ENCODE peak calls at places on chromosome 20, in four cellular contexts. One of them, this sample, is unnamed.

GRCh38 chr20:3071610-3072529 is at the start of gene OXT:
- DNase-seq in AG04450: no peak
- DNase-seq in suprapubic skin: no peak
- DNase-seq in spleen: peak
- DNase-seq in this sample: no peak

GRCh38 chr20:61056136-61056535 is 195.9 kb upstream of the CDH4 start:
- DNase-seq in AG04450: no peak
- DNase-seq in suprapubic skin: peak
- DNase-seq in spleen: no peak
- DNase-seq in this sample: no peak

GRCh38 chr20:53319200-53319599 is 274.4 kb downstream of the ZNF217 start:
- DNase-seq in AG04450: no peak
- DNase-seq in suprapubic skin: no peak
- DNase-seq in spleen: no peak
- DNase-seq in this sample: no peak

GRCh38 chr20:52192296-52193007 is 873 bp upstream of the ZFP64 start:
- DNase-seq in AG04450: no peak
- DNase-seq in suprapubic skin: no peak
- DNase-seq in spleen: no peak
- DNase-seq in this sample: no peak

GRCh38 chr20:47929368-47930115 is 144.3 kb upstream of the SULF2 start:
- DNase-seq in AG04450: no peak
- DNase-seq in suprapubic skin: no peak
- DNase-seq in spleen: no peak
- DNase-seq in this sample: no peak

GRCh38 chr20:37366749-37367148 is 20.8 kb downstream of the SRC start:
- DNase-seq in AG04450: no peak
- DNase-seq in suprapubic skin: no peak
- DNase-seq in spleen: no peak
- DNase-seq in this sample: no peak

GRCh38 chr20:25207149-25207959 is 11.8 kb downstream of the ENTPD6 start:
- DNase-seq in AG04450: no peak
- DNase-seq in suprapubic skin: no peak
- DNase-seq in spleen: no peak
- DNase-seq in this sample: peak

GRCh38 chr20:3818155-3819151 is 1.9 kb upstream of the AP5S1 start:
- DNase-seq in AG04450: peak
- DNase-seq in suprapubic skin: no peak
- DNase-seq in spleen: peak
- DNase-seq in this sample: no peak

GRCh38 chr20:1390552-1391403 is 2.1 kb downstream of the FKBP1A start:
- DNase-seq in AG04450: no peak
- DNase-seq in suprapubic skin: no peak
- DNase-seq in spleen: no peak
- DNase-seq in this sample: no peak

GRCh38 chr20:35597186-35597585 is 18.4 kb upstream of the SPAG4 start:
- DNase-seq in AG04450: no peak
- DNase-seq in suprapubic skin: no peak
- DNase-seq in spleen: no peak
- DNase-seq in this sample: no peak

GRCh38 chr20:9166153-9166780 is 97.4 kb downstream of the PLCB4 start:
- DNase-seq in AG04450: no peak
- DNase-seq in suprapubic skin: no peak
- DNase-seq in spleen: no peak
- DNase-seq in this sample: no peak

GRCh38 chr20:33835773-33836172 is 24.6 kb downstream of the CHMP4B start:
- DNase-seq in AG04450: no peak
- DNase-seq in suprapubic skin: no peak
- DNase-seq in spleen: no peak
- DNase-seq in this sample: no peak

GRCh38 chr20:62066339-62066982 is 780 bp upstream of the TAF4 start:
- DNase-seq in AG04450: no peak
- DNase-seq in suprapubic skin: no peak
- DNase-seq in spleen: peak
- DNase-seq in this sample: no peak

GRCh38 chr20:49560186-49560585 is 7.8 kb downstream of the PTGIS start:
- DNase-seq in AG04450: no peak
- DNase-seq in suprapubic skin: peak
- DNase-seq in spleen: no peak
- DNase-seq in this sample: no peak

GRCh38 chr20:37915434-37915787 is 12.5 kb downstream of the VSTM2L start:
- DNase-seq in AG04450: no peak
- DNase-seq in suprapubic skin: no peak
- DNase-seq in spleen: no peak
- DNase-seq in this sample: no peak

GRCh38 chr20:58869662-58870227 is 17.2 kb downstream of the GNAS start:
- DNase-seq in AG04450: no peak
- DNase-seq in suprapubic skin: no peak
- DNase-seq in spleen: no peak
- DNase-seq in this sample: peak

GRCh38 chr20:2817891-2818595 is 1.9 kb downstream of the TMEM239 start:
- DNase-seq in AG04450: no peak
- DNase-seq in suprapubic skin: peak
- DNase-seq in spleen: no peak
- DNase-seq in this sample: peak

GRCh38 chr20:32637738-32638137 is 36.0 kb downstream of the C20orf203 start:
- DNase-seq in AG04450: no peak
- DNase-seq in suprapubic skin: no peak
- DNase-seq in spleen: no peak
- DNase-seq in this sample: no peak

GRCh38 chr20:17859616-17860232 is 108.9 kb downstream of the SNX5 start:
- DNase-seq in AG04450: no peak
- DNase-seq in suprapubic skin: no peak
- DNase-seq in spleen: peak
- DNase-seq in this sample: no peak
- TF ChIP-seq CTCF in AG04450: no peak
- TF ChIP-seq CTCF in suprapubic skin: no peak
- TF ChIP-seq CTCF in spleen: no peak
- TF ChIP-seq CTCF in this sample: no peak

GRCh38 chr20:57586370-57586793 is 25.5 kb downstream of the PCK1 start:
- DNase-seq in AG04450: no peak
- DNase-seq in suprapubic skin: no peak
- DNase-seq in spleen: peak
- DNase-seq in this sample: no peak
- TF ChIP-seq CTCF in AG04450: no peak
- TF ChIP-seq CTCF in suprapubic skin: no peak
- TF ChIP-seq CTCF in spleen: no peak
- TF ChIP-seq CTCF in this sample: no peak

GRCh38 chr20:41339957-41340326 is 679 bp upstream of the LPIN3 start:
- DNase-seq in AG04450: no peak
- DNase-seq in suprapubic skin: peak
- DNase-seq in spleen: peak
- DNase-seq in this sample: peak

GRCh38 chr20:41344477-41344876 is 3.9 kb downstream of the LPIN3 start:
- DNase-seq in AG04450: no peak
- DNase-seq in suprapubic skin: no peak
- DNase-seq in spleen: peak
- DNase-seq in this sample: no peak

GRCh38 chr20:41342474-41343464 is 2.1 kb downstream of the LPIN3 start:
- DNase-seq in AG04450: no peak
- DNase-seq in suprapubic skin: no peak
- DNase-seq in spleen: peak
- DNase-seq in this sample: no peak

GRCh38 chr20:41336711-41337492 is 3.7 kb upstream of the LPIN3 start:
- DNase-seq in AG04450: no peak
- DNase-seq in suprapubic skin: no peak
- DNase-seq in spleen: no peak
- DNase-seq in this sample: no peak

DNA sequence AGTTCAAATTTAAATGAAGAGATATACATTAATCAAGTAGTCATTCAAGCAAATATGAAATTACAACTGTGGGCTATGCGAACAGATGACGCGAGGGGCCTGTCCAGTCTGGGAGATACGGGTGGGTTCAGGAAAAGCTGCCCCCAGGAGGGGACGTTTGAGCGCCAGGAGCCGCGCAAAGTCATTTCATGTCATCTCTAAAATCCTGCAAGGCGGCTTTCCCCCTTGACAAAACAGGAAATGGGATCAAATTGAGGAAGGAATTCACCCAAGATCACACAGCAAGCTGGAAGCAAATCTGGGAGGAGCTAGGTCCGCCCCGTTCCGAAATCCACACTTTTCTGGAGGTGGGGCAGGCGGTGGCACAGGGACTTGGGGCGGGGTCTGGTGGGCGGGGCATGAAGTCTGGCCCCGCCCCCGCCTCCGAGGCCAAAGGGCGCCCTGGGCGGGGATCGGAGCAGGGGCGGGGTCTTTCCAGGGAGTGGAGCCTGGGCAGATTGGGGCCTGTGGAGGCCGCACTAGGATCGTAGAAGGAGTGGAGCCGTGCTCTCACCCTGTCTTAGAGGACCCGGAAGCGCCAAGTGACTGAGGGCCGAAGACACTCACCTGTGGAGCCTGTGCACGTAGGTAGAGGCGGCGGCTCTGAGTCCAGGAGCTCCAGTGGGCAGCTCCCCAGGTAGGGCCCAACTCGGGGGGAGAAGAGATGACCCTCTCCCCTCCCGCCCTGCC is at the start of gene LPIN3:
- DNase-seq in AG04450: no peak
- DNase-seq in suprapubic skin: peak
- DNase-seq in spleen: peak
- DNase-seq in this sample: peak
- TF ChIP-seq CTCF in AG04450: no peak
- TF ChIP-seq CTCF in suprapubic skin: peak
- TF ChIP-seq CTCF in spleen: no peak
- TF ChIP-seq CTCF in this sample: no peak

GRCh38 chr20:57574954-57575353 is 14.0 kb downstream of the PCK1 start:
- DNase-seq in AG04450: no peak
- DNase-seq in suprapubic skin: no peak
- DNase-seq in spleen: no peak
- DNase-seq in this sample: no peak
- TF ChIP-seq CTCF in AG04450: no peak
- TF ChIP-seq CTCF in suprapubic skin: no peak
- TF ChIP-seq CTCF in spleen: no peak
- TF ChIP-seq CTCF in this sample: no peak

DNA sequence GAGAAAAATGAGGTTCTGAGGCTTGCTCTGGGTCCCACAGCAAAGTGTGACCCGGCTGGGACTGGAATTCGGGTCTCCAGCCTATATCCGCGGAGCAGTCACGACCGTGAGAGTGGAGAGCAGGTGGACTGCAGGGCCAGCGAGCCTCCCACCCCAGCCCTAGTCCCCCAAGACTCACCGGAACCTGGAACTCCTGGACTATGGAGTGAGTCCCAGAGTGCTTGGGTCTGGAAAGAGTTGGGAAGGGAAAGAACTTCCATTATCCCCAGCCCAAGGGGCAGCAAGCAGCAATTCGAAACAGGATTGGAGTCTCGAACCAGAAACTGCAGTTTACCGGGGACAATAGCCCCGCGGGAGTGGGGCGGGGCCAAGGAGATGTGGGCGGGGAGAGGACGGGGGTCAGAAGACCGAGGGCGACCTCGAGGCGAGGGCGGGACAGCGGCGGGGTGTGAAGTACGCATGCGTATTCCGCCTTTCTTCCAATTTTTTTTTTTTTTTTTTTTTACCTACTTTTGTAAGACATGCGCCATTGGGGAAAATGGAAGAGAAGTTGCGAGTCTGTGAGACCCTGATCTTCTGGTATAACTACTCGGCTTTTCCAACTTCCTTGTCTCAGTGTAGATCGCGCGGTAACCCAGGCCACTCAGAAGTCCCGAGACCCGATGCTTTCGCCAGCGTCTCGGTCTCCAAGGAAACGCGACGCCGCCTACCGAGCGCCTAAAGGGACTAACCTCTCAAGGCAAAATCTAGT is at the start of gene C20orf96:
- DNase-seq in AG04450: peak
- DNase-seq in suprapubic skin: peak
- DNase-seq in spleen: peak
- DNase-seq in this sample: peak
- TF ChIP-seq CTCF in AG04450: peak
- TF ChIP-seq CTCF in suprapubic skin: peak
- TF ChIP-seq CTCF in spleen: peak
- TF ChIP-seq CTCF in this sample: peak

DNA sequence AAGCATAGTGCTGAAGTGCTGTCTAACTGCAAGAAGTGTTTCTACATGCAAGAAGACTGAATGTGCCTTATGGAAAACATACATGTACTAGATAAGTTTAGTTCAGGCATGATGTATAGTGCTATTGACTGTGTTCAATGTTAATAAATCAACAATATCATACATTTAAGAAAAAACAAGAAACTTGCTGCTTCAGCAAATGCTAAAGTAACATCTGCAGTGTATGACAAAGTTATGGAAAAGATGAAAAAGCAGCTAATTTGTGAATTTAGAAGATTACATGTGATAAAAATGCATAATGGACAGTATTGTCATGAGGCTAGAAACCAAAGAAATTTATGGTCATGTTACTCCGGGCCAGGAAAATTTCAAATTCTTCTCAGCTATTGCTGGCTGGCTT is 174.9 kb upstream of the SPTLC3 start:
- DNase-seq in AG04450: no peak
- DNase-seq in suprapubic skin: no peak
- DNase-seq in spleen: no peak
- DNase-seq in this sample: no peak
- TF ChIP-seq CTCF in AG04450: no peak
- TF ChIP-seq CTCF in suprapubic skin: no peak
- TF ChIP-seq CTCF in spleen: no peak
- TF ChIP-seq CTCF in this sample: no peak

GRCh38 chr20:44681796-44682566 is 30.5 kb upstream of the ADA start:
- DNase-seq in AG04450: no peak
- DNase-seq in suprapubic skin: no peak
- DNase-seq in spleen: no peak
- DNase-seq in this sample: no peak
- TF ChIP-seq CTCF in AG04450: no peak
- TF ChIP-seq CTCF in suprapubic skin: no peak
- TF ChIP-seq CTCF in spleen: no peak
- TF ChIP-seq CTCF in this sample: no peak

GRCh38 chr20:18902181-18902725 is 88.7 kb downstream of the SCP2D1 start:
- DNase-seq in AG04450: no peak
- DNase-seq in suprapubic skin: no peak
- DNase-seq in spleen: no peak
- DNase-seq in this sample: no peak

GRCh38 chr20:18907353-18907752 is 93.8 kb downstream of the SCP2D1 start:
- DNase-seq in AG04450: no peak
- DNase-seq in suprapubic skin: no peak
- DNase-seq in spleen: no peak
- DNase-seq in this sample: no peak

GRCh38 chr20:18906046-18906445 is 92.5 kb downstream of the SCP2D1 start:
- DNase-seq in AG04450: no peak
- DNase-seq in suprapubic skin: no peak
- DNase-seq in spleen: no peak
- DNase-seq in this sample: no peak

GRCh38 chr20:18904192-18904591 is 90.6 kb downstream of the SCP2D1 start:
- DNase-seq in AG04450: no peak
- DNase-seq in suprapubic skin: no peak
- DNase-seq in spleen: no peak
- DNase-seq in this sample: no peak

DNA sequence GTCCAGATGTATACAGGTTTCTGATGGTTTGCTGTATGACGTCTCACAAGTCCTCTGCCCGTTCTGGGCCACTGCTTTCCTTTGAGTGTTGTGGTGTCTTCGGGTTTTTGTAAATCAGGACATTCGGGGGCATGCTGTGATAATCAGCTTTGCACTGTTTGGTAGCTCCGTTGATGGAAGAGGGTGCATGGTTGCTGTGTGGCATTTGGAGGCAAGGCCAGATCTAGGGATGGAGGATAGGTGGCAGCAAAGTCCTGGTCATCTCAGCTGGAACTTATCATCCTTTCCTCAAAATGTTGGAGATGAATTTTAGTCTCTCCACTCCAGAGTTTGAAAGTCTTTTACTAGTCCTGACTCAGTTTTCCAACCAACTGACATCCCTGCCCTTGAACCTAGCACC is 91.0 kb downstream of the SCP2D1 start:
- DNase-seq in AG04450: no peak
- DNase-seq in suprapubic skin: no peak
- DNase-seq in spleen: no peak
- DNase-seq in this sample: no peak
- TF ChIP-seq CTCF in AG04450: no peak
- TF ChIP-seq CTCF in suprapubic skin: peak
- TF ChIP-seq CTCF in spleen: peak
- TF ChIP-seq CTCF in this sample: no peak